ENCODE peak calls at places on chromosomes 11 and 22, in four cellular contexts. V is WTC11, F is K562, K is GM12878. A is an unnamed sample.

GRCh38 chr11:66880484-66881211 is 23.8 kb downstream of the LRFN4 start:
- DNase-seq in V (no peak), F (no peak), K (no peak), A (no peak)

GRCh38 chr11:2212411-2213251 is 41.0 kb upstream of the TH start:
- DNase-seq in V (no peak), F (no peak), K (no peak), A (peak; percentile 54)

GRCh38 chr11:57277845-57278720 is 41.0 kb upstream of the APLNR start:
- DNase-seq in V (peak; percentile 83), F (peak; percentile 76), K (no peak), A (peak; percentile 24)

GRCh38 chr11:65430406-65431217 is 8.0 kb downstream of the NEAT1 start:
- DNase-seq in V (no peak), F (no peak), K (no peak), A (no peak)

GRCh38 chr11:111846640-111847039 is 24.7 kb downstream of the ALG9 start:
- DNase-seq in V (no peak), F (no peak), K (no peak), A (no peak)

GRCh38 chr22:29842740-29843139 is 4.7 kb upstream of the ASCC2 start:
- DNase-seq in V (no peak), F (no peak), K (no peak), A (peak; percentile 41)

GRCh38 chr11:64836448-64837072 is 7.9 kb downstream of the CDC42BPG start:
- DNase-seq in V (no peak), F (no peak), K (no peak), A (no peak)

GRCh38 chr22:35418088-35418487 is 18.1 kb downstream of the MCM5 start:
- DNase-seq in V (no peak), F (no peak), K (no peak), A (no peak)

GRCh38 chr22:35475545-35475944 is 65.1 kb upstream of the RASD2 start:
- DNase-seq in V (no peak), F (no peak), K (no peak), A (no peak)

DNA sequence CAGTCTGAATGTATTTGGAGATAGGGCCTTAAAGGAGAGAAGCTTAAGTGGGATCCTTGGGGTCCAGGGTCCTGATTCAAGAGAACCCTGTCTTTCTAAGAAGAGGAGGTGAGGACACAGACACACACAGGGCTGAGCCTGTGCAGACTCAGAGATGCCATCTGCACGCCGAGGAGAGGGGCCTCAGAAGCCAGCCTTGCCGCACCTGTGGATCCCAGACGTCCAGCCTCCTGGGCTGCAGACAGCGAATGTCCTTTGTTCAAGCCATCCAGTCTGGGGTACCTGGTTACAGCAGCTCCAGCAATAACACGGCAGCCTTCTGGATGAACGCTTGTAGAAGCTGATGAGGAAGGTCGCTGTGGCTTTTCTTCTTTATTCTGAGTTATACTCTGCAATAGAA is 1086.1 kb downstream of the BRD1 start:
- DNase-seq in V (no peak), F (no peak), K (no peak), A (no peak)
- TF ChIP-seq CREM in V (no peak), F (no peak), K (no peak), A (no peak)

GRCh38 chr11:44840526-44840925 is 110.2 kb downstream of the TP53I11 start:
- DNase-seq in V (no peak), F (no peak), K (no peak), A (no peak)
- TF ChIP-seq CREM in V (no peak), F (no peak), K (no peak), A (no peak)

GRCh38 chr11:70019576-70020011 is 58.5 kb upstream of the ANO1 start:
- DNase-seq in V (no peak), F (no peak), K (no peak), A (no peak)

GRCh38 chr11:70024036-70024772 is 53.9 kb upstream of the ANO1 start:
- DNase-seq in V (no peak), F (no peak), K (no peak), A (no peak)

GRCh38 chr11:70021586-70021985 is 56.5 kb upstream of the ANO1 start:
- DNase-seq in V (no peak), F (no peak), K (no peak), A (no peak)

GRCh38 chr11:70018816-70019215 is 59.3 kb upstream of the ANO1 start:
- DNase-seq in V (no peak), F (no peak), K (no peak), A (no peak)

DNA sequence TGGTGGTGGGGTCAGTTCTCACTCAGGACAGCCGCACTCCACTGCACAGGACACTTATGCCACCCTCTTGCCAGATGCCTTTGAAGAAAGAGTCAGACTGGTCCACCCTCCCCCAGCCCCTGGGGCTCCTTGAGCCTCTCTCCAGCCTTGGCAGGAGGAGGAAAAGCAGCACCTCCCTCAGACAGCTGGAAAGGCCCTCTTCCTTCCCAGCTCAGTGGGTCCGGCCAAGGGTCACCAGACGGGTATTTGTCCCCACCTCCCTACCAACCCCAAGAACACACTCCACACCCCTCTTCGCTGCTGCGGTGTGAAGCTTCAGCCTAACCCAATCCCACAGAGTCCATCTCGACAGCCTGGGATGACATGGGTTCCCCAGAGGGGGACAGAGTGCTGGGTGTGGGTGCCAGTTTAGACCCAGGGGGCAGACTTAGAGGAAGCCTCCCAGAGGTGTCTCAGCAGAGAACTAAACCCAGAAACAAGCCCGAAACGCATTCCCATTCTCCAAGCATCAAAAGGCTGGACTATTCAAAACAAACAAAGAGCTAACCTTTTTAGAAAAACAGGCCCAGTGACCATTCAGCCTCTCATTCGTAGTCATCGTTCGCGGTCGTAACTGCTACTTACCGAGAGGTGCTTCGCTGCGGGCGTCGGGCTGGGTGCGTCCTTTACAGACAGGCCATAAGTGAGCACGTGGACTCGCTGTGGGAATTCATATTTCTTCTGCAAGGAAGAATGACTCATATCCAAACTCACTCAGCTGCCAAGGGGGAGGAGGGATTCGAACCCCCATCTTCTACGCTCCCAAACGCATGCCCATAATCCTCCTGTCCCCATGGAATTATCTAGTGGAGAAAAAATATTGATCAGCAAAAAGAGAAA is 57.5 kb upstream of the ANO1 start:
- DNase-seq in V (no peak), F (peak; percentile 32), K (no peak), A (no peak)
- TF ChIP-seq CREM in V (no peak), F (no peak), K (no peak), A (no peak)

DNA sequence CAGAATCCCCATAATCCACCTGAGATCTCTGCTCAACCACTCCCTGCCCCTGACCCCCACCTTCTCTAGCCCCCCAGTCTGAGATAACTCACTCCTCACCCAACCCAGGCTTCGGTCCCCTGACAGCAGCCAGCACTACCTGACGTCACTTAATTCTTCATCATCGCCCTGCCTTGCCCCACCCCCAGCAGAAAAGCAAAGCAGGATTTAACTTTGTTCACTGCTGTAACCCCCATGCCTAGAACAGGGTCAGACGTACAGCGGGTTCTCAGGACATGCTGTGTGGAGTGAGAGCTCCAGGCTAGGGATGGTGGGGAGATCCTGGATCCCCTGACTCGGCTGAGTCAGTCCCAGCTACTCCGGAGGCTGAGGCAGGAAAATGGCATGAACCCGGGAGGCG is 45.8 kb downstream of the ELFN2 start:
- DNase-seq in V (no peak), F (no peak), K (no peak), A (no peak)
- TF ChIP-seq CREM in V (no peak), F (no peak), K (no peak), A (no peak)

A was measured in HepG2.